ENCODE peak calls at places on chromosome 22, in six cellular contexts. One of them, this sample, is unnamed.

GRCh38 chr22:21651521-21652009 is 9.5 kb downstream of the SDF2L1 start:
- ATAC-seq in stimulated activated naive CD8-positive, alpha-beta T cell treated with anti-CD3 and anti-CD28 coated beads, Interleukin-15, Interleukin-2, amounts not matched to agents 100 U/mL and 50 U/mL, for 24 hours: peak
- ATAC-seq in activated naive CD8-positive, alpha-beta T cell treated with anti-CD3 and anti-CD28 coated beads, Interleukin-2, amount 10 ng/mL, durations not matched to agents 7 days and 5 days: peak
- ATAC-seq in lower lobe of right lung: peak
- ATAC-seq in aorta: peak
- ATAC-seq in upper lobe of left lung: peak
- ATAC-seq in this sample: no peak

GRCh38 chr22:38732251-38732815 is 23.5 kb downstream of the SUN2 start:
- ATAC-seq in lower lobe of right lung: no peak
- ATAC-seq in activated naive CD8-positive, alpha-beta T cell treated with anti-CD3 and anti-CD28 coated beads, Interleukin-2, amount 10 ng/mL, durations not matched to agents 7 days and 5 days: no peak
- ATAC-seq in upper lobe of left lung: no peak
- ATAC-seq in stimulated activated naive CD8-positive, alpha-beta T cell treated with anti-CD3 and anti-CD28 coated beads, Interleukin-15, Interleukin-2, amounts not matched to agents 100 U/mL and 50 U/mL, for 24 hours: no peak
- ATAC-seq in aorta: peak
- ATAC-seq in this sample: no peak

GRCh38 chr22:28821452-28821851 is 21.1 kb upstream of the XBP1 start:
- ATAC-seq in upper lobe of left lung: no peak
- ATAC-seq in activated naive CD8-positive, alpha-beta T cell treated with anti-CD3 and anti-CD28 coated beads, Interleukin-2, amount 10 ng/mL, durations not matched to agents 7 days and 5 days: no peak
- ATAC-seq in lower lobe of right lung: no peak
- ATAC-seq in aorta: no peak
- ATAC-seq in stimulated activated naive CD8-positive, alpha-beta T cell treated with anti-CD3 and anti-CD28 coated beads, Interleukin-15, Interleukin-2, amounts not matched to agents 100 U/mL and 50 U/mL, for 24 hours: no peak
- ATAC-seq in this sample: no peak

GRCh38 chr22:27314276-27314807 is 487.2 kb downstream of the MN1 start:
- ATAC-seq in stimulated activated naive CD8-positive, alpha-beta T cell treated with anti-CD3 and anti-CD28 coated beads, Interleukin-15, Interleukin-2, amounts not matched to agents 100 U/mL and 50 U/mL, for 24 hours: no peak
- ATAC-seq in upper lobe of left lung: no peak
- ATAC-seq in aorta: no peak
- ATAC-seq in lower lobe of right lung: no peak
- ATAC-seq in activated naive CD8-positive, alpha-beta T cell treated with anti-CD3 and anti-CD28 coated beads, Interleukin-2, amount 10 ng/mL, durations not matched to agents 7 days and 5 days: no peak
- ATAC-seq in this sample: no peak

GRCh38 chr22:29799217-29799680 is 32.1 kb downstream of the UQCR10 start:
- ATAC-seq in activated naive CD8-positive, alpha-beta T cell treated with anti-CD3 and anti-CD28 coated beads, Interleukin-2, amount 10 ng/mL, durations not matched to agents 7 days and 5 days: no peak
- ATAC-seq in lower lobe of right lung: peak
- ATAC-seq in aorta: peak
- ATAC-seq in stimulated activated naive CD8-positive, alpha-beta T cell treated with anti-CD3 and anti-CD28 coated beads, Interleukin-15, Interleukin-2, amounts not matched to agents 100 U/mL and 50 U/mL, for 24 hours: no peak
- ATAC-seq in upper lobe of left lung: peak
- ATAC-seq in this sample: peak

GRCh38 chr22:47207846-47208554 is 445.6 kb downstream of the TBC1D22A start:
- ATAC-seq in lower lobe of right lung: no peak
- ATAC-seq in stimulated activated naive CD8-positive, alpha-beta T cell treated with anti-CD3 and anti-CD28 coated beads, Interleukin-15, Interleukin-2, amounts not matched to agents 100 U/mL and 50 U/mL, for 24 hours: no peak
- ATAC-seq in upper lobe of left lung: no peak
- ATAC-seq in aorta: no peak
- ATAC-seq in activated naive CD8-positive, alpha-beta T cell treated with anti-CD3 and anti-CD28 coated beads, Interleukin-2, amount 10 ng/mL, durations not matched to agents 7 days and 5 days: no peak
- ATAC-seq in this sample: no peak

GRCh38 chr22:20563464-20563906 is 56.1 kb downstream of the MED15 start:
- ATAC-seq in upper lobe of left lung: no peak
- ATAC-seq in activated naive CD8-positive, alpha-beta T cell treated with anti-CD3 and anti-CD28 coated beads, Interleukin-2, amount 10 ng/mL, durations not matched to agents 7 days and 5 days: no peak
- ATAC-seq in stimulated activated naive CD8-positive, alpha-beta T cell treated with anti-CD3 and anti-CD28 coated beads, Interleukin-15, Interleukin-2, amounts not matched to agents 100 U/mL and 50 U/mL, for 24 hours: peak
- ATAC-seq in lower lobe of right lung: no peak
- ATAC-seq in aorta: no peak
- ATAC-seq in this sample: no peak

GRCh38 chr22:23608583-23608982 is 23.5 kb downstream of the DRICH1 start:
- ATAC-seq in upper lobe of left lung: no peak
- ATAC-seq in activated naive CD8-positive, alpha-beta T cell treated with anti-CD3 and anti-CD28 coated beads, Interleukin-2, amount 10 ng/mL, durations not matched to agents 7 days and 5 days: no peak
- ATAC-seq in aorta: no peak
- ATAC-seq in lower lobe of right lung: no peak
- ATAC-seq in stimulated activated naive CD8-positive, alpha-beta T cell treated with anti-CD3 and anti-CD28 coated beads, Interleukin-15, Interleukin-2, amounts not matched to agents 100 U/mL and 50 U/mL, for 24 hours: no peak
- ATAC-seq in this sample: no peak

GRCh38 chr22:22410121-22410520 is 98.4 kb downstream of the ZNF280B start:
- ATAC-seq in activated naive CD8-positive, alpha-beta T cell treated with anti-CD3 and anti-CD28 coated beads, Interleukin-2, amount 10 ng/mL, durations not matched to agents 7 days and 5 days: peak
- ATAC-seq in upper lobe of left lung: peak
- ATAC-seq in lower lobe of right lung: peak
- ATAC-seq in stimulated activated naive CD8-positive, alpha-beta T cell treated with anti-CD3 and anti-CD28 coated beads, Interleukin-15, Interleukin-2, amounts not matched to agents 100 U/mL and 50 U/mL, for 24 hours: no peak
- ATAC-seq in aorta: no peak
- ATAC-seq in this sample: peak

GRCh38 chr22:30421695-30422480 is 3.7 kb upstream of the MTFP1 start:
- ATAC-seq in lower lobe of right lung: no peak
- ATAC-seq in stimulated activated naive CD8-positive, alpha-beta T cell treated with anti-CD3 and anti-CD28 coated beads, Interleukin-15, Interleukin-2, amounts not matched to agents 100 U/mL and 50 U/mL, for 24 hours: no peak
- ATAC-seq in upper lobe of left lung: no peak
- ATAC-seq in activated naive CD8-positive, alpha-beta T cell treated with anti-CD3 and anti-CD28 coated beads, Interleukin-2, amount 10 ng/mL, durations not matched to agents 7 days and 5 days: no peak
- ATAC-seq in aorta: no peak
- ATAC-seq in this sample: no peak

GRCh38 chr22:25774575-25775026 is 32.6 kb downstream of the MYO18B start:
- ATAC-seq in stimulated activated naive CD8-positive, alpha-beta T cell treated with anti-CD3 and anti-CD28 coated beads, Interleukin-15, Interleukin-2, amounts not matched to agents 100 U/mL and 50 U/mL, for 24 hours: peak
- ATAC-seq in activated naive CD8-positive, alpha-beta T cell treated with anti-CD3 and anti-CD28 coated beads, Interleukin-2, amount 10 ng/mL, durations not matched to agents 7 days and 5 days: no peak
- ATAC-seq in lower lobe of right lung: no peak
- ATAC-seq in aorta: no peak
- ATAC-seq in upper lobe of left lung: no peak
- ATAC-seq in this sample: peak

GRCh38 chr22:29069476-29069875 is 3.4 kb upstream of the KREMEN1 start:
- ATAC-seq in lower lobe of right lung: no peak
- ATAC-seq in activated naive CD8-positive, alpha-beta T cell treated with anti-CD3 and anti-CD28 coated beads, Interleukin-2, amount 10 ng/mL, durations not matched to agents 7 days and 5 days: no peak
- ATAC-seq in stimulated activated naive CD8-positive, alpha-beta T cell treated with anti-CD3 and anti-CD28 coated beads, Interleukin-15, Interleukin-2, amounts not matched to agents 100 U/mL and 50 U/mL, for 24 hours: no peak
- ATAC-seq in aorta: no peak
- ATAC-seq in upper lobe of left lung: no peak
- ATAC-seq in this sample: no peak